ENCODE peak calls at places on chromosome 21, in eight cellular contexts. J, P, S, G, K, H, Q and D are unnamed samples.

GRCh38 chr21:35476616-35477395 is 427.7 kb upstream of the RUNX1 start:
- DNase-seq in P (peak), S (no peak), K (peak), Q (no peak), G (no peak), H (peak), J (no peak), D (no peak)

GRCh38 chr21:28253971-28254370 is 738.7 kb downstream of the LTN1 start:
- DNase-seq in P (peak), S (no peak), H (no peak), Q (no peak), J (no peak), K (no peak), G (no peak), D (no peak)

GRCh38 chr21:34811368-34811767 is 142.6 kb downstream of the CLIC6 start:
- DNase-seq in P (no peak), S (no peak), J (no peak), K (no peak), H (no peak), Q (no peak), G (no peak), D (no peak)

GRCh38 chr21:37437376-37438080 is 71.0 kb downstream of the DYRK1A start:
- DNase-seq in G (no peak), S (no peak), J (no peak), K (no peak), Q (no peak), H (peak), P (peak), D (no peak)

GRCh38 chr21:31180256-31181088 is 142.2 kb upstream of the KRTAP19-8 start:
- DNase-seq in P (peak), Q (peak), K (no peak), J (peak), G (no peak), S (no peak), H (peak), D (peak)

GRCh38 chr21:42593007-42593814 is 60.2 kb upstream of the PDE9A start:
- DNase-seq in S (peak), K (no peak), J (peak), G (peak), P (peak), Q (peak), H (peak), D (peak)

GRCh38 chr21:37073417-37074194 is 552 bp downstream of the TTC3 start:
- DNase-seq in H (peak), P (peak), K (no peak), Q (peak), S (peak), G (peak), J (peak), D (peak)

GRCh38 chr21:36499578-36500471 is 19.9 kb upstream of the CLDN14 start:
- DNase-seq in J (peak), S (peak), H (peak), K (peak), P (peak), Q (no peak), G (no peak), D (no peak)

GRCh38 chr21:42425603-42425985 is 21.9 kb downstream of the UBASH3A start:
- DNase-seq in K (no peak), Q (no peak), H (no peak), J (no peak), S (no peak), P (no peak), G (peak), D (no peak)

GRCh38 chr21:14878971-14879370 is 185.8 kb downstream of the NRIP1 start:
- DNase-seq in H (no peak), J (no peak), K (no peak), Q (no peak), P (no peak), G (no peak), S (no peak), D (no peak)

GRCh38 chr21:46172863-46173528 is 11.3 kb downstream of the SPATC1L start:
- DNase-seq in J (no peak), G (peak), P (no peak), H (no peak), S (no peak), K (no peak), Q (no peak), D (peak)

GRCh38 chr21:35643176-35643575 is 417.1 kb downstream of the SETD4 start:
- DNase-seq in H (peak), G (no peak), P (peak), J (no peak), S (no peak), K (no peak), Q (no peak), D (no peak)

GRCh38 chr21:26806734-26807372 is 38.4 kb downstream of the ADAMTS1 start:
- DNase-seq in G (no peak), S (no peak), H (peak), J (no peak), Q (no peak), P (no peak), K (no peak), D (no peak)

GRCh38 chr21:42614811-42615342 is 38.5 kb upstream of the PDE9A start:
- DNase-seq in P (no peak), J (peak), H (peak), S (peak), K (no peak), Q (no peak), G (peak), D (no peak)

GRCh38 chr21:46517361-46517760 is 58.7 kb downstream of the DIP2A start:
- DNase-seq in S (peak), P (no peak), G (no peak), J (no peak), H (peak), Q (no peak), K (no peak), D (no peak)

GRCh38 chr21:44028287-44028659 is 16.2 kb downstream of the TRAPPC10 start:
- DNase-seq in P (no peak), J (no peak), Q (no peak), H (no peak), G (no peak), K (no peak), S (no peak), D (no peak)

GRCh38 chr21:44027607-44028286 is 15.6 kb downstream of the TRAPPC10 start:
- DNase-seq in H (no peak), P (no peak), G (no peak), K (no peak), S (no peak), Q (no peak), J (no peak), D (no peak)

GRCh38 chr21:44024257-44024656 is 12.1 kb downstream of the TRAPPC10 start:
- DNase-seq in K (no peak), H (no peak), S (no peak), P (no peak), Q (no peak), J (no peak), G (peak), D (no peak)

GRCh38 chr21:44021064-44021463 is 9.0 kb downstream of the TRAPPC10 start:
- DNase-seq in K (no peak), Q (no peak), J (no peak), G (no peak), H (no peak), S (no peak), P (no peak), D (no peak)

GRCh38 chr21:44024895-44025353 is 12.8 kb downstream of the TRAPPC10 start:
- DNase-seq in H (peak), S (no peak), G (peak), J (peak), K (peak), P (peak), Q (peak), D (no peak)
- TF ChIP-seq CTCF in H (no peak), S (no peak), G (peak), J (no peak), K (no peak), P (peak), Q (no peak), D (no peak)

GRCh38 chr21:41357546-41357945 is 4.3 kb upstream of the MX2 start:
- DNase-seq in P (no peak), J (no peak), G (no peak), H (no peak), K (no peak), S (no peak), Q (no peak), D (peak)

GRCh38 chr21:41361053-41361785 is 608 bp upstream of the MX2 start:
- DNase-seq in S (no peak), G (no peak), P (no peak), J (no peak), K (no peak), Q (no peak), H (no peak), D (peak)

GRCh38 chr21:41360072-41360821 is 1.6 kb upstream of the MX2 start:
- DNase-seq in Q (peak), K (no peak), G (no peak), J (peak), S (peak), P (peak), H (peak), D (peak)

GRCh38 chr21:41358193-41359166 is 3.3 kb upstream of the MX2 start:
- DNase-seq in P (no peak), J (no peak), G (no peak), K (no peak), Q (no peak), H (no peak), S (no peak), D (peak)

GRCh38 chr21:41359289-41359688 is 2.5 kb upstream of the MX2 start:
- DNase-seq in G (no peak), P (no peak), S (no peak), Q (no peak), H (no peak), J (no peak), K (no peak), D (peak)
- TF ChIP-seq CTCF in G (no peak), P (no peak), S (no peak), Q (peak), H (no peak), J (no peak), K (no peak), D (no peak)

DNA sequence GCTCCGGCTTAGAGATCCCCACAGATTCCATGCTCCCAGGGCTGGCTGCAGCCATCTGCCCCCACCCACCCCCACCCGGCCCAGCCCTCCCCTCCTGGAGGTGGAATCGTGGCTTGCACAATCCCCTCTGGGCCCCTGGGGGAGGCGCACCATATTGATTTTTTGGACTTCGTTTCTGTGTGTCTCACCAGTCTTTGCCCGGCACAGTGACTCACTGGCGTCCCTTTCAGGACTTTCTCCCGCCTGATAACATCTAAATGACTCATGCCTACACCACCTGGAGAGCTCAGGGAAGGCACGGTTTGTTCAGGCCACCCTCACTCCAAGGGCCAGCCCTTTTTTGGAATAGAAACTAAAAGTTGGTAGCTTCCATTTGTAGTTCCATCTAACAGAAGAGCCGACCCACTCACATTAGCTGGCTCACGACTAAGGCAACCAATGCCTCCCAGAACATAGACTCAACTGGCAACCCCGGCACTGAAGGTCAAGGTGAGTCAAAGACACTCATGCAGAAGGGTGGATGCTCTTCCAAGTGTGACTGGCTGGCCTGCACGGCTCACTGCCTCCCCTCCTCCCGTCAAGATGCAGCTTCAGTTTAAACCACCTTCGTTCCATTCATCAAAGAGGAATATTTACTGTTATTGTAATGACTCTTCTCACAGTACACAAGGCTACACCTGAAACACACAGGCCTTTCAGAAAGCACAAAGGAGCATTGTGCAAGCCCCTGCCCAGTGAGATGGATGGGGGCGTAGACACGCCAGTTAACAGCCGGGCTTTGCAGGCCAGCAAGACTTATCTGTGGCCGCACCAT is 18.1 kb upstream of the ETS2 start:
- DNase-seq in P (peak), S (peak), K (no peak), Q (no peak), J (peak), H (peak), G (no peak), D (no peak)
- TF ChIP-seq CTCF in P (no peak), S (no peak), K (no peak), Q (no peak), J (no peak), H (no peak), G (no peak), D (no peak)

GRCh38 chr21:32916522-32917099 is 109.1 kb upstream of the OLIG2 start:
- DNase-seq in Q (no peak), J (no peak), S (no peak), H (peak), K (no peak), P (no peak), G (no peak), D (no peak)
- TF ChIP-seq CTCF in Q (no peak), J (no peak), S (no peak), H (peak), K (no peak), P (peak), G (no peak), D (no peak)